ENCODE peak calls at places on chromosomes 13 and 19, in six cellular contexts. O, E, Z, M, L and S are unnamed samples.

GRCh38 chr13:65456150-65456912 is 1773.8 kb downstream of the PCDH9 start:
- DNase-seq in O (no peak), E (no peak), Z (no peak), M (no peak), L (no peak), S (no peak)

GRCh38 chr13:98955336-98955735 is 22.5 kb downstream of the DOCK9 start:
- DNase-seq in O (no peak), E (no peak), Z (no peak), M (no peak), L (no peak), S (no peak)

GRCh38 chr13:24252136-24252535 is 57.2 kb upstream of the C1QTNF9 start:
- DNase-seq in O (no peak), E (no peak), Z (no peak), M (no peak), L (no peak), S (no peak)

GRCh38 chr19:19551862-19552192 is 13.8 kb downstream of the CILP2 start:
- DNase-seq in O (no peak), E (no peak), Z (no peak), M (no peak), L (no peak), S (no peak)

GRCh38 chr19:37963190-37963947 is 56.4 kb downstream of the SIPA1L3 start:
- DNase-seq in O (no peak), E (no peak), Z (no peak), M (no peak), L (no peak), S (no peak)

GRCh38 chr13:68984688-68985319 is 1122.8 kb upstream of the ATXN8OS start:
- DNase-seq in O (no peak), E (no peak), Z (no peak), M (no peak), L (no peak), S (no peak)

GRCh38 chr13:45564108-45564507 is 51.4 kb downstream of the ERICH6B start:
- DNase-seq in O (no peak), E (no peak), Z (no peak), M (peak; percentile 39), L (no peak), S (no peak)

GRCh38 chr19:12884926-12885748 is 1.9 kb downstream of the KLF1 start:
- DNase-seq in O (peak; percentile 77), E (peak; percentile 68), Z (no peak), M (peak; percentile 72), L (peak; percentile 99), S (peak; percentile 86)

GRCh38 chr13:110885966-110886365 is 28.9 kb downstream of the ANKRD10 start:
- DNase-seq in O (no peak), E (no peak), Z (no peak), M (no peak), L (peak; percentile 75), S (no peak)

GRCh38 chr13:49828452-49828851 is 36.0 kb upstream of the KPNA3 start:
- DNase-seq in O (no peak), E (no peak), Z (no peak), M (no peak), L (no peak), S (no peak)

GRCh38 chr19:4454621-4454951 is 3.0 kb downstream of the UBXN6 start:
- DNase-seq in O (no peak), E (no peak), Z (no peak), M (no peak), L (no peak), S (no peak)

GRCh38 chr19:6425732-6426686 is 1.4 kb upstream of the KHSRP start:
- DNase-seq in O (no peak), E (no peak), Z (no peak), M (no peak), L (no peak), S (no peak)

GRCh38 chr13:76758738-76759137 is 127.5 kb downstream of the KCTD12 start:
- DNase-seq in O (no peak), E (no peak), Z (no peak), M (no peak), L (no peak), S (no peak)

GRCh38 chr19:43811833-43812232 is 9.6 kb upstream of the LYPD5 start:
- DNase-seq in O (no peak), E (no peak), Z (no peak), M (no peak), L (no peak), S (no peak)

GRCh38 chr19:41029524-41030432 is 38.7 kb downstream of the CYP2B6 start:
- DNase-seq in O (no peak), E (no peak), Z (no peak), M (no peak), L (no peak), S (no peak)

GRCh38 chr19:41027273-41027967 is 36.3 kb downstream of the CYP2B6 start:
- DNase-seq in O (no peak), E (no peak), Z (no peak), M (no peak), L (no peak), S (no peak)

GRCh38 chr19:41025871-41026270 is 34.8 kb downstream of the CYP2B6 start:
- DNase-seq in O (no peak), E (no peak), Z (no peak), M (no peak), L (peak; percentile 64), S (no peak)

GRCh38 chr19:41031926-41032325 is 40.8 kb downstream of the CYP2B6 start:
- DNase-seq in O (no peak), E (no peak), Z (no peak), M (peak; percentile 0), L (no peak), S (no peak)

DNA sequence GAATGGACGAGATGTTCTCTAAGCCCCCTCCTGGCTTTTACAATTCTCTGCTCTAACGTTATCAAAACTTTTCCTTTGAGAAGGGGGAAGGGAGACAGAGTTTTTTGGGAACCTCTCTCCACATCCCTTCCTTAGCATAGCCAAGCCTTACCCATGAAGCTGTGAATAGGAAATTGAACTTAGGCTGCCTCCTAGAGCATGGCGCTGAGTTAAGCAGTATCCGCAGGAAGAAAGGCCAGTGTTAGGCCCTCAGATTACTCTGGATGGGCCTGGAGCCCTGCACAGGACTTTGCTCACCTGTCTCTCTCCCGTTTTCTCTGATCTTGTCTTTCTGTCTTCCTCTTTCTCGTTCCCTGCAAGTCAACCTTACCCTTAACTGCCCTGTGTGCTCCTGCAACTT is 39.6 kb downstream of the CYP2B6 start:
- DNase-seq in O (no peak), E (no peak), Z (no peak), M (no peak), L (no peak), S (no peak)
- TF ChIP-seq CTCF in O (no peak), E (no peak), Z (no peak), M (no peak), L (peak; percentile 43), S (no peak)

DNA sequence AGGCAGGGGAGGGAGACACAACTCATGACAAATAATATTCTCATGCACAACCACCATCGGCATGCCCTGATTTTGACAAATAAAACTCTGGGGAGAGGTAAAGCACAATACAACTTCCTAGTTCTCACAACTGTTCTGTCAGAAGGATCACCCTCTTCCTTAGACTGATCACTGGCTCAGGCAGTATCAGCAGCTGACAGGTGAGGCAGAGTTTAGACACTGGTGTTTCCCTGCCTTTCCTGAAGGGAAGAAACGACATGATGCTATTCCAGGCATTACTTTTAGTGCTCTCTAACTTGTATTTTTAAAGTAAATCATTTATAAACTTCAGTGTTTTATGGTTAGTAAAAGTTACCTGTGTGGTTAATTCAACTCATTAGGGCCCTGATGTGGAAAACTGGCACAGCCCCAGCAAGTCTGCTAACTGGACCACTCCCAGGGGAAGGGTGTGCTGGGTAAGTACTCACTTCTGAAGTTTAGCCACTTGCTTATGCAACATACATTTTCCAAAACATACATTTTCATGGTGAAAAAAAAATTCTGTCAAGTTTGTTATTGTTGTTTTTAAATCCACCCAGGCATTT is 82.8 kb downstream of the CRYL1 start:
- DNase-seq in O (no peak), E (no peak), Z (no peak), M (no peak), L (no peak), S (no peak)
- TF ChIP-seq CTCF in O (no peak), E (no peak), Z (no peak), M (no peak), L (no peak), S (no peak)

GRCh38 chr13:91572944-91573535 is 174.6 kb downstream of the GPC5 start:
- DNase-seq in O (no peak), E (no peak), Z (no peak), M (no peak), L (no peak), S (no peak)
- TF ChIP-seq CTCF in O (no peak), E (no peak), Z (no peak), M (no peak), L (no peak), S (no peak)

GRCh38 chr13:30676672-30677071 is 58.7 kb upstream of the ALOX5AP start:
- DNase-seq in O (no peak), E (no peak), Z (no peak), M (peak; percentile 28), L (no peak), S (no peak)
- TF ChIP-seq CTCF in O (no peak), E (no peak), Z (no peak), M (peak; percentile 49), L (peak; percentile 53), S (peak; percentile 44)

DNA sequence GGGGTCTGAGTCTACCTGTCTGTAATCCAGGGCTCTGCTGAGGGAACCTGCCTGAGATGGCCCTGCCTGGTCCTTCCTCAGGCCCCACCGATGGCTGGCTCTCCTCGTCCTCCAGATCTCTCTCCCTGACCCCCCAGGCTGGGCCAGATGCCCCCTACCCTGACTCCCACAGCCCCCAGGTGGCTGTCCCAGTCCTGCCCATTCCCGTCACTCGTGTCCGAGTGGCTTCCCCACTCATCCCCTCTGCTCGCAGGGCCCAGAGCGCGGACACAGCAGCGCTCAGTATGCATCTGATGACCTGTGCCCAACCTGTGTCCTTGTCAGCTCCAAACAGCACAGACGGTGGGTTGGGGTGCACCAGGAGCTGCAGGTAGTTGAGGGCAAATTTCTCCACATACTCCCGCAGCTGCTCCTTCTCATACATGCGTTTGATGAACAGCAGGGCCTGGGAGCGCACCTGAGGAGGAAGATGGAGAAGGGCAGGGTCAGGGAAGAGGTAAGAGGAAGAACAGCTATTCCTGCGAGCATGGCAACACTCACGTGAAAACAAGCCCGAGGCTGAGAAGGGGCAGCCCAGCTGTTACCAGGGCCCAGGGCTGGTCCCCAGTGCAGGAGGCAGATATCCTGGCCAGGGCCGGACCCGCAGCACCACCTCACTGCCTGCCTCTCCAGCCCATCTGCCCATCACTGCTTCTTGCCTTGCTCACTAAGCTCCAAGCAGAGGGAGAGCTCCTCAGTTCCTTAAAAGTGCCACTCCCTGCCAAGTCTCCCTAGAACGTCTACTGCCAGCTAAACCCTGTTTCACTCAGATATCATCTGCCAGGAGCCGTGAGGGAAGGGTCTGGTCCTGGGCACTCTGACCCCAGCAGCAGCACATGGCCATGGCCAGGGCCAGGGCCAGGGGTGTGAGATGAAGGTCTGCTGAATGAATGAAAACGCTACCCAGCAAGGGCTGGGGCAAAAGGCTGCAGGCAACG is 11.1 kb upstream of the RSPH6A start:
- DNase-seq in O (no peak), E (no peak), Z (no peak), M (no peak), L (no peak), S (no peak)
- TF ChIP-seq CTCF in O (no peak), E (no peak), Z (no peak), M (no peak), L (no peak), S (no peak)